ENCODE peak calls at places on chromosomes 13 and 19, in ten cellular contexts. W is heart left ventricle; R is tibial nerve; O is MM.1S; D is uterus; E is ovary; Z is effector memory CD4-positive, alpha-beta T cell; C is H9; H is endodermal cell; N is RWPE1. F is an unnamed sample.

GRCh38 chr19:17385878-17386611 is 8.0 kb downstream of the CCDC194 start:
- DNase-seq in W (peak), R (peak), O (peak), D (peak), E (no peak), Z (peak), C (peak), H (peak), N (peak), F (peak)

GRCh38 chr13:42970824-42971669 is 21.0 kb downstream of the EPSTI1 start:
- DNase-seq in W (no peak), R (no peak), O (peak), D (no peak), E (no peak), Z (peak), C (peak), H (peak), N (peak), F (no peak)

GRCh38 chr13:99926014-99926731 is 45.4 kb downstream of the ZIC5 start:
- DNase-seq in W (no peak), R (no peak), O (no peak), D (no peak), E (no peak), Z (no peak), C (no peak), H (no peak), N (peak), F (no peak)

GRCh38 chr19:48036765-48037164 is 7.1 kb downstream of the CABP5 start:
- DNase-seq in W (no peak), R (no peak), O (no peak), D (no peak), E (no peak), Z (no peak), C (no peak), H (no peak), N (no peak), F (no peak)

GRCh38 chr13:24261566-24261965 is 47.8 kb upstream of the C1QTNF9 start:
- DNase-seq in W (no peak), R (no peak), O (peak), D (no peak), E (peak), Z (peak), C (no peak), H (peak), N (no peak), F (no peak)

GRCh38 chr13:52450793-52451116 is 321 bp upstream of the VPS36 start:
- DNase-seq in W (no peak), R (no peak), O (no peak), D (no peak), E (no peak), Z (no peak), C (no peak), H (no peak), N (no peak), F (no peak)

GRCh38 chr13:110689041-110689440 is 16.9 kb downstream of the CARS2 start:
- DNase-seq in W (no peak), R (no peak), O (no peak), D (no peak), E (no peak), Z (no peak), C (no peak), H (no peak), N (no peak), F (no peak)

GRCh38 chr13:41812851-41813250 is 148.1 kb downstream of the VWA8 start:
- DNase-seq in W (no peak), R (no peak), O (no peak), D (no peak), E (no peak), Z (no peak), C (no peak), H (no peak), N (no peak), F (no peak)

GRCh38 chr13:29362849-29363604 is 232.5 kb downstream of the SLC7A1 start:
- DNase-seq in W (no peak), R (no peak), O (peak), D (peak), E (no peak), Z (peak), C (peak), H (peak), N (peak), F (no peak)

GRCh38 chr19:1169921-1170885 is 3.9 kb downstream of the SBNO2 start:
- DNase-seq in W (no peak), R (no peak), O (peak), D (peak), E (peak), Z (no peak), C (no peak), H (no peak), N (peak), F (no peak)

GRCh38 chr13:105638446-105638845 is 897.0 kb downstream of the EFNB2 start:
- DNase-seq in W (no peak), R (no peak), O (no peak), D (no peak), E (no peak), Z (no peak), C (no peak), H (no peak), N (no peak), F (no peak)

GRCh38 chr13:91087276-91087675 is 260.2 kb upstream of the MIR17HG start:
- DNase-seq in W (no peak), R (no peak), O (no peak), D (no peak), E (no peak), Z (no peak), C (no peak), H (no peak), N (no peak), F (no peak)

GRCh38 chr13:77918391-77919261 is at the start of gene EDNRB:
- DNase-seq in W (peak), R (peak), O (no peak), D (peak), E (no peak), Z (no peak), C (peak), H (peak), N (peak), F (peak)

GRCh38 chr13:109357751-109358150 is 428.6 kb downstream of the IRS2 start:
- DNase-seq in W (no peak), R (no peak), O (no peak), D (no peak), E (no peak), Z (no peak), C (no peak), H (no peak), N (no peak), F (no peak)

GRCh38 chr19:17205237-17206140 is 9.7 kb upstream of the USE1 start:
- DNase-seq in W (peak), R (peak), O (peak), D (no peak), E (peak), Z (peak), C (peak), H (peak), N (peak), F (peak)

GRCh38 chr13:30354481-30355404 is 47.4 kb upstream of the KATNAL1 start:
- DNase-seq in W (no peak), R (no peak), O (no peak), D (no peak), E (no peak), Z (no peak), C (no peak), H (no peak), N (no peak), F (no peak)

GRCh38 chr19:870963-871401 is 11.5 kb downstream of the CFD start:
- DNase-seq in W (peak), R (no peak), O (no peak), D (no peak), E (peak), Z (no peak), C (no peak), H (peak), N (no peak), F (peak)

GRCh38 chr19:55563261-55563690 is 17.4 kb downstream of the ZNF579 start:
- DNase-seq in W (peak), R (no peak), O (no peak), D (peak), E (no peak), Z (no peak), C (no peak), H (no peak), N (no peak), F (no peak)

GRCh38 chr19:14401468-14401867 is 17.7 kb downstream of the DDX39A start:
- DNase-seq in W (no peak), R (no peak), O (no peak), D (no peak), E (no peak), Z (no peak), C (no peak), H (no peak), N (no peak), F (no peak)

GRCh38 chr19:40578442-40578908 is 1.8 kb downstream of the SHKBP1 start:
- DNase-seq in W (no peak), R (no peak), O (no peak), D (no peak), E (no peak), Z (no peak), C (peak), H (peak), N (no peak), F (no peak)

GRCh38 chr13:76711515-76712182 is 174.6 kb downstream of the KCTD12 start:
- DNase-seq in W (no peak), R (no peak), O (no peak), D (peak), E (peak), Z (no peak), C (no peak), H (no peak), N (peak), F (no peak)

GRCh38 chr19:48348039-48348438 is 15.7 kb downstream of the TMEM143 start:
- DNase-seq in W (no peak), R (no peak), O (no peak), D (no peak), E (peak), Z (no peak), C (no peak), H (no peak), N (no peak), F (no peak)

GRCh38 chr13:96238861-96239260 is 149.0 kb downstream of the HS6ST3 start:
- DNase-seq in W (no peak), R (no peak), O (no peak), D (no peak), E (no peak), Z (no peak), C (no peak), H (no peak), N (no peak), F (no peak)

GRCh38 chr13:69566104-69566716 is 541.4 kb upstream of the ATXN8OS start:
- DNase-seq in W (no peak), R (no peak), O (no peak), D (no peak), E (no peak), Z (no peak), C (no peak), H (no peak), N (no peak), F (no peak)

GRCh38 chr19:16542894-16543498 is 759 bp upstream of the CHERP start:
- DNase-seq in W (no peak), R (no peak), O (peak), D (no peak), E (no peak), Z (no peak), C (no peak), H (no peak), N (no peak), F (no peak)

GRCh38 chr13:31850041-31850440 is 110.7 kb downstream of the RXFP2 start:
- DNase-seq in W (no peak), R (no peak), O (no peak), D (no peak), E (no peak), Z (no peak), C (no peak), H (no peak), N (no peak), F (no peak)

GRCh38 chr13:49113526-49114286 is 106.4 kb upstream of the MLNR start:
- DNase-seq in W (no peak), R (no peak), O (no peak), D (no peak), E (no peak), Z (no peak), C (no peak), H (no peak), N (peak), F (no peak)

GRCh38 chr13:76886005-76886291 is 257 bp downstream of the KCTD12 start:
- DNase-seq in W (no peak), R (no peak), O (no peak), D (no peak), E (no peak), Z (no peak), C (no peak), H (no peak), N (no peak), F (peak)

GRCh38 chr13:58583961-58584360 is 952.4 kb downstream of the PCDH17 start:
- DNase-seq in W (no peak), R (no peak), O (no peak), D (no peak), E (no peak), Z (no peak), C (no peak), H (no peak), N (no peak), F (no peak)

GRCh38 chr19:32450217-32450616 is 44.6 kb downstream of the DPY19L3 start:
- DNase-seq in W (no peak), R (no peak), O (no peak), D (no peak), E (no peak), Z (no peak), C (no peak), H (no peak), N (no peak), F (no peak)

GRCh38 chr13:25067054-25067453 is 28.9 kb upstream of the PABPC3 start:
- DNase-seq in W (no peak), R (no peak), O (no peak), D (no peak), E (no peak), Z (no peak), C (peak), H (no peak), N (no peak), F (no peak)

GRCh38 chr19:18861235-18861634 is 29.5 kb downstream of the UPF1 start:
- DNase-seq in W (no peak), R (no peak), O (peak), D (no peak), E (no peak), Z (no peak), C (no peak), H (no peak), N (no peak), F (no peak)

GRCh38 chr19:35828694-35829301 is 16.2 kb upstream of the PRODH2 start:
- DNase-seq in W (peak), R (no peak), O (peak), D (peak), E (peak), Z (peak), C (peak), H (peak), N (peak), F (peak)

GRCh38 chr13:97359181-97360057 is 74.5 kb upstream of the RAP2A start:
- DNase-seq in W (no peak), R (peak), O (peak), D (peak), E (peak), Z (peak), C (peak), H (peak), N (peak), F (no peak)
- H3K27ac ChIP-seq in W (no peak), R (peak), O (no peak), D (peak), E (no peak), Z (no peak), C (no peak), H (no peak), N (no peak), F (peak)

DNA sequence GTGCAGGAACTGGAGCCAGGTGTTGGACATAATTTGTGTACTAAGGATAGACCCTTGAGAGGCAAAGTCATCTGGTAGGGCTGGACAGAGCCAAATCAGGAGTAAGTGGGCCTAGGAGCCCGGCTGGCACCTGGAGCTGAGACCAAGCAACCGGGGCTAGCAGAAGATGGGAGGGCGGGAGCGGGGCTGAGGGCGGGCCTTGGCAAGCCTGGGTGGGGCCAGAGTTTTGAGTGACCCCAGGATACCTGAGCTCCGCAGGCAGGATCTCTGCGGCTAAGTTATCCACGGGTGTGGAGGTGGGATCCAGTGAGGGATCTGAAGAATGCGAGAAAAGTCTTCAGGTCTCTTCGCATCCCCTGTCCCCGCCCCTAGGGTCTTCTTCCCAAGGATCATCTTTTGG is 8.2 kb downstream of the HOOK2 start:
- DNase-seq in W (no peak), R (no peak), O (no peak), D (no peak), E (no peak), Z (no peak), C (no peak), H (no peak), N (no peak), F (no peak)
- H3K27ac ChIP-seq in W (no peak), R (no peak), O (no peak), D (no peak), E (no peak), Z (no peak), C (no peak), H (no peak), N (peak), F (no peak)

DNA sequence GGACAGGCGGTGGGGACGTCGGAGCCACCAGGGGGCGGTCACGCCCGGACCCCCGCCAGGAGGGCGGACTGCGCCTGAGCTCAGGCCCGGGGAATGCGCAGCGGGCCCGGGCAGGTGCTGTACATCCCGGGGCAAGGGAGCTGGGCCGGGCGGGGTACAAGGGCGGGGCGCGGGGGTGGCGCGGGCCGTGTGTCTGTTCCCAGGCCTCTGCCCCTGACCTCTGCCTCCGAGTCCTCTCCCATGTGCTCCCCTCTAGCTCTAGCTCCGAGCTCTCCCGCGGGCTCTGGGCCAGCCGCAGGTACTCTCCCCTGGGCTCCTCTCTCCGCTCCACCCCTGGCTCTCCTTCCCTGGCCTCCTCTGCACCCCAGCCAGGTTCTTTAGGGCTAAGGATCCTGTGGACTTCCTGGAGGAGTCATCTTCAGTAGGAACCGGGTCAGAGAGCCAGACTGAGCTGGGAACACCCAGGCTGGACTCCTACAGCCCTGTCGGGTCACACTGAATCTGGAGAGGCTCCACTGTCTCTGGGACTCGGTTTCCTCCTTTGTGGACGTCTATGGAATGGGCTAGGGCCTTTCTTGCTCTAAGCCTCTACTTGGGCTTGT is 2.3 kb downstream of the PPP1R13L start:
- DNase-seq in W (peak), R (no peak), O (no peak), D (no peak), E (no peak), Z (no peak), C (peak), H (peak), N (peak), F (no peak)
- H3K27ac ChIP-seq in W (peak), R (peak), O (no peak), D (no peak), E (no peak), Z (no peak), C (no peak), H (no peak), N (peak), F (no peak)

DNA sequence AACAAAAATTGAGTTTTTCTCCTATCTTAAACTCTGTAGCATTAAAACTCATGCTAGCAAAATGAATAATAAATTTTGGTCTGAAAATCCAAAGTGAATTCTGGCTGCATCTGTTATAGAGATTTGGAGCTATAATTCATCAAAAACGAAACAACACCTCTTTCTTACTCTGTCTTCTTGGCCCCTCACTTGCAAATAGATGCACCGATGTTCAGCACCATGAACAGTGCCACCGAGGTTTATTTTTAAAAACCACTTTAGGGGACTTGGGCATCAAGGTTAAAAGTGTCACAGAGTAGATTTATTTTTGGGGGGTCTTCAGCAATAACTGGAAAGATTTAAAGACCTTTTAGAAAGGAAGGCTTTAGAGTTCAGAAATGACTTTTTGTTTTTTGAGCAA is 26.1 kb upstream of the EID2 start:
- DNase-seq in W (no peak), R (no peak), O (no peak), D (no peak), E (no peak), Z (no peak), C (no peak), H (no peak), N (no peak), F (no peak)
- H3K27ac ChIP-seq in W (no peak), R (no peak), O (no peak), D (no peak), E (no peak), Z (no peak), C (no peak), H (no peak), N (no peak), F (no peak)

GRCh38 chr13:45162194-45162593 is 38.7 kb downstream of the KCTD4 start:
- DNase-seq in W (no peak), R (no peak), O (no peak), D (no peak), E (no peak), Z (no peak), C (no peak), H (no peak), N (no peak), F (no peak)

GRCh38 chr13:45167611-45168554 is 33.0 kb downstream of the KCTD4 start:
- DNase-seq in W (no peak), R (no peak), O (no peak), D (no peak), E (no peak), Z (no peak), C (no peak), H (no peak), N (peak), F (no peak)

GRCh38 chr13:45168555-45168930 is 32.3 kb downstream of the KCTD4 start:
- DNase-seq in W (no peak), R (no peak), O (no peak), D (no peak), E (no peak), Z (no peak), C (no peak), H (no peak), N (no peak), F (no peak)

GRCh38 chr13:45166858-45167257 is 34.0 kb downstream of the KCTD4 start:
- DNase-seq in W (no peak), R (no peak), O (no peak), D (no peak), E (no peak), Z (no peak), C (no peak), H (no peak), N (no peak), F (no peak)

DNA sequence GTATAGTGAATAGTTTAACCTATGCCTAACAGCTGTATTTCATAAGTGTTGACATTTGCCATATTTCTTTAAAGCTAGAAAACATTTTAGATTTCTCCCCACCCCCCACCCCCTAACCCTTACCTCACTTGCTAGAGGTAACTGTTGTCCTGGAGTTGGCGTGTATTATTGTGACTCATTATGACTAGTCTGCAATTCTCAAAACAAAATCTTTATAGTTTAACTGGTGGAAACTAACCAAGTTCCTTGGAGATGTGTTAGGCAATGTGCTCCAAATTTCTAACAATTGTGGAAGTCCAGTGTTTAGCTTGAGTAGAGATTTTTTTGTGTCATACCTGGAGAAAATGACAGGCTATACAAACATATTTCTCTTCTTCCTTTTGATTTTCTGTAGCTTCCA is 38.0 kb downstream of the KCTD4 start:
- DNase-seq in W (no peak), R (no peak), O (no peak), D (no peak), E (no peak), Z (no peak), C (no peak), H (no peak), N (peak), F (no peak)
- H3K27ac ChIP-seq in W (no peak), R (peak), O (no peak), D (peak), E (no peak), Z (no peak), C (no peak), H (no peak), N (peak), F (no peak)

GRCh38 chr13:113219311-113219940 is 10.0 kb downstream of the CUL4A start:
- DNase-seq in W (no peak), R (no peak), O (no peak), D (no peak), E (no peak), Z (no peak), C (no peak), H (peak), N (no peak), F (no peak)
- H3K27ac ChIP-seq in W (no peak), R (no peak), O (no peak), D (no peak), E (no peak), Z (no peak), C (no peak), H (no peak), N (peak), F (no peak)

F was measured in substantia nigra.